ENCODE peak calls at places on chromosomes 4 and X, in six cellular contexts. Z is ureter; C is AG10803; B is activated gamma-delta T cell treated with Interleukin-2 at 50 U/mL for 16 hours; K is activated naive CD8-positive, alpha-beta T cell treated with anti-CD3 and anti-CD28 coated beads, Interleukin-2, amount 50 U/mL, for 24 hours; J is amygdala. Y is an unnamed sample.

GRCh38 chrX:45850775-45851433 is 650.2 kb upstream of the DIPK2B start:
- DNase-seq in K (peak), Z (no peak), C (peak), B (peak), J (no peak), Y (peak)

GRCh38 chr4:181108237-181108636 is 1135.0 kb upstream of the TENM3 start:
- DNase-seq in J (no peak), B (no peak), C (no peak), K (no peak), Z (no peak), Y (no peak)

GRCh38 chrX:153445106-153445855 is 575 bp downstream of the TREX2 start:
- DNase-seq in Z (no peak), B (peak), C (no peak), K (no peak), J (no peak), Y (no peak)

GRCh38 chr4:2712261-2712842 is 43.8 kb downstream of the TNIP2 start:
- DNase-seq in K (no peak), Z (no peak), B (no peak), C (no peak), J (no peak), Y (no peak)

GRCh38 chrX:1507511-1508463 is 29.2 kb downstream of the P2RY8 start:
- DNase-seq in Z (no peak), B (peak), K (peak), C (no peak), J (no peak), Y (no peak)

GRCh38 chr4:7389101-7389701 is 45.5 kb downstream of the PSAPL1 start:
- DNase-seq in C (no peak), Z (peak), B (no peak), J (no peak), K (no peak), Y (no peak)

GRCh38 chrX:129981752-129982299 is 609 bp upstream of the BCORL1 start:
- DNase-seq in Z (no peak), B (no peak), K (no peak), J (no peak), C (no peak), Y (no peak)

GRCh38 chr4:56906534-56906933 is 1.2 kb upstream of the REST start:
- DNase-seq in K (no peak), C (no peak), J (no peak), B (no peak), Z (no peak), Y (no peak)

GRCh38 chr4:83535520-83535944 is 376 bp upstream of the GPAT3 start:
- DNase-seq in J (no peak), K (peak), C (peak), Z (no peak), B (no peak), Y (peak)

GRCh38 chrX:8084023-8084422 is 87.0 kb downstream of the VCX2 start:
- DNase-seq in C (no peak), Z (no peak), B (no peak), J (no peak), K (no peak), Y (no peak)

GRCh38 chrX:99572711-99573110 is 837.4 kb downstream of the PCDH19 start:
- DNase-seq in Z (no peak), K (no peak), J (no peak), B (no peak), C (no peak), Y (no peak)

GRCh38 chr4:68378226-68378625 is 28.3 kb upstream of the YTHDC1 start:
- DNase-seq in J (no peak), C (no peak), K (no peak), B (no peak), Z (no peak), Y (no peak)

GRCh38 chr4:101697266-101697665 is 93.3 kb upstream of the BANK1 start:
- DNase-seq in K (no peak), J (no peak), Z (no peak), C (no peak), B (no peak), Y (no peak)

GRCh38 chrX:17922303-17922702 is 61.2 kb upstream of the RAI2 start:
- DNase-seq in Z (no peak), K (no peak), J (no peak), C (no peak), B (no peak), Y (peak)

GRCh38 chr4:93373893-93374860 is 454.4 kb upstream of the ATOH1 start:
- DNase-seq in C (no peak), K (no peak), J (no peak), Z (no peak), B (no peak), Y (no peak)

GRCh38 chrX:69229436-69229835 is 64.2 kb upstream of the PJA1 start:
- DNase-seq in B (no peak), C (peak), K (no peak), J (no peak), Z (no peak), Y (no peak)

GRCh38 chrX:118523920-118524319 is 28.3 kb downstream of the DOCK11 start:
- DNase-seq in B (peak), C (no peak), K (peak), Z (no peak), J (no peak), Y (no peak)

GRCh38 chr4:185465707-185466106 is 5.8 kb downstream of the CCDC110 start:
- DNase-seq in Z (no peak), B (no peak), K (no peak), C (no peak), J (no peak), Y (no peak)

GRCh38 chr4:121072080-121072835 is at the start of gene NDNF:
- DNase-seq in Z (peak), K (peak), J (no peak), B (peak), C (peak), Y (peak)

GRCh38 chr4:111296466-111296865 is 673.6 kb upstream of the PITX2 start:
- DNase-seq in J (no peak), B (no peak), C (no peak), Z (no peak), K (no peak), Y (no peak)

GRCh38 chr4:111492501-111492900 is 652.8 kb upstream of the FAM241A start:
- DNase-seq in C (no peak), Z (no peak), J (no peak), B (no peak), K (no peak), Y (no peak)

GRCh38 chr4:138841341-138841740 is 174.2 kb upstream of the NOCT start:
- DNase-seq in B (no peak), J (no peak), Z (no peak), K (no peak), C (no peak), Y (no peak)

GRCh38 chr4:48831532-48832015 is 686 bp downstream of the OCIAD1 start:
- DNase-seq in B (no peak), C (peak), K (no peak), Z (no peak), J (no peak), Y (no peak)

GRCh38 chrX:107483976-107484726 is 34.7 kb downstream of the FRMPD3 start:
- DNase-seq in K (no peak), C (peak), Z (no peak), J (no peak), B (no peak), Y (peak)

GRCh38 chr4:71867598-71867997 is 83.7 kb upstream of the GC start:
- DNase-seq in Z (no peak), K (no peak), J (no peak), C (no peak), B (no peak), Y (no peak)

GRCh38 chrX:131821945-131822622 is 201.0 kb upstream of the STK26 start:
- DNase-seq in J (no peak), K (no peak), Z (peak), B (peak), C (no peak), Y (no peak)

GRCh38 chrX:71167031-71167781 is 22.6 kb downstream of the NLGN3 start:
- DNase-seq in C (no peak), Z (no peak), J (peak), K (no peak), B (no peak), Y (no peak)

GRCh38 chrX:133697656-133698055 is 282.4 kb upstream of the GPC4 start:
- DNase-seq in K (no peak), J (no peak), C (no peak), B (no peak), Z (no peak), Y (no peak)

GRCh38 chrX:13293700-13294099 is 26.2 kb downstream of the ATXN3L start:
- DNase-seq in Z (no peak), B (no peak), J (no peak), K (no peak), C (no peak), Y (peak)

GRCh38 chrX:45900751-45901150 is 644.5 kb downstream of the ZNF674 start:
- DNase-seq in K (no peak), C (peak), B (no peak), Z (no peak), J (no peak), Y (no peak)

GRCh38 chr4:16289872-16290554 is 63.7 kb upstream of the TAPT1 start:
- DNase-seq in J (no peak), Z (no peak), C (peak), B (no peak), K (no peak), Y (peak)

GRCh38 chrX:42176790-42177189 is 253.4 kb upstream of the CASK start:
- DNase-seq in K (no peak), B (no peak), C (no peak), J (no peak), Z (no peak), Y (peak)

GRCh38 chrX:2960861-2961515 is 31.8 kb upstream of the ARSD start:
- DNase-seq in Z (no peak), C (no peak), J (no peak), B (no peak), K (no peak), Y (no peak)

GRCh38 chr4:138689182-138689546 is 326.4 kb upstream of the NOCT start:
- DNase-seq in Z (no peak), B (no peak), J (no peak), K (no peak), C (no peak), Y (no peak)